ENCODE peak calls at places on chromosomes 2 and 18, in nine cellular contexts. I is spleen; U is neuronal stem cell; E is aorta; M is CD8-positive, alpha-beta T cell; H is SJSA1; D is lower lobe of right lung; F is heart left ventricle; A is right lobe of liver. W is an unnamed sample. For H3K27me3, the result is how much of the 10 kb centered on the place peaks cover.

GRCh38 chr2:150919899-150920298 is 341.8 kb downstream of the RBM43 start:
- DNase-seq in I (no peak), U (no peak), E (no peak), M (no peak), H (peak), D (no peak), F (no peak), A (no peak), W (no peak)

GRCh38 chr2:163601377-163601776 is 134.4 kb downstream of the FIGN start:
- DNase-seq in I (no peak), U (peak), E (no peak), M (no peak), H (no peak), D (no peak), F (no peak), A (no peak), W (no peak)

GRCh38 chr2:172182624-172183023 is 79.9 kb upstream of the DLX2 start:
- DNase-seq in I (no peak), U (no peak), E (no peak), M (no peak), H (no peak), D (no peak), F (no peak), A (no peak), W (no peak)

GRCh38 chr2:215419113-215419512 is 16.8 kb downstream of the FN1 start:
- DNase-seq in I (no peak), U (no peak), E (no peak), M (no peak), H (no peak), D (no peak), F (no peak), A (no peak), W (no peak)

GRCh38 chr18:80109676-80110078 is 615 bp downstream of the ADNP2 start:
- DNase-seq in I (peak), U (peak), E (peak), M (peak), H (peak), D (peak), F (peak), A (no peak), W (peak)

GRCh38 chr2:52414596-52414995 is 1353.0 kb upstream of the CHAC2 start:
- DNase-seq in I (no peak), U (no peak), E (no peak), M (no peak), H (no peak), D (no peak), F (no peak), A (no peak), W (no peak)

GRCh38 chr2:23651187-23651983 is 266.4 kb downstream of the KLHL29 start:
- DNase-seq in I (no peak), U (no peak), E (no peak), M (no peak), H (no peak), D (no peak), F (no peak), A (no peak), W (no peak)

GRCh38 chr2:172869861-172870260 is 134.2 kb downstream of the RAPGEF4 start:
- DNase-seq in I (no peak), U (no peak), E (no peak), M (no peak), H (no peak), D (no peak), F (no peak), A (no peak), W (no peak)

GRCh38 chr18:12067671-12068070 is 26.0 kb upstream of the ANKRD62 start:
- DNase-seq in I (no peak), U (no peak), E (no peak), M (no peak), H (no peak), D (no peak), F (no peak), A (no peak), W (no peak)

GRCh38 chr2:88080545-88080944 is 12.9 kb downstream of the SMYD1 start:
- DNase-seq in I (no peak), U (no peak), E (no peak), M (no peak), H (no peak), D (no peak), F (no peak), A (no peak), W (no peak)

GRCh38 chr2:58006256-58006951 is 40.2 kb upstream of the VRK2 start:
- DNase-seq in I (no peak), U (no peak), E (no peak), M (no peak), H (no peak), D (no peak), F (no peak), A (no peak), W (no peak)

GRCh38 chr18:22101731-22102130 is 67.7 kb upstream of the GATA6 start:
- DNase-seq in I (no peak), U (no peak), E (no peak), M (no peak), H (no peak), D (no peak), F (no peak), A (no peak), W (no peak)

GRCh38 chr2:218878486-218878885 is 2.2 kb upstream of the WNT10A start:
- DNase-seq in I (peak), U (no peak), E (peak), M (no peak), H (no peak), D (no peak), F (no peak), A (no peak), W (no peak)

GRCh38 chr2:218876562-218877219 is 4.0 kb upstream of the WNT10A start:
- DNase-seq in I (peak), U (peak), E (peak), M (peak), H (peak), D (no peak), F (peak), A (peak), W (peak)

GRCh38 chr2:218877891-218878290 is 2.8 kb upstream of the WNT10A start:
- DNase-seq in I (peak), U (no peak), E (peak), M (no peak), H (no peak), D (no peak), F (no peak), A (no peak), W (no peak)

GRCh38 chr2:218875692-218876246 is 4.9 kb upstream of the WNT10A start:
- DNase-seq in I (no peak), U (no peak), E (no peak), M (no peak), H (no peak), D (no peak), F (no peak), A (no peak), W (no peak)

GRCh38 chr2:218877331-218877730 is 3.3 kb upstream of the WNT10A start:
- DNase-seq in I (peak), U (no peak), E (no peak), M (no peak), H (no peak), D (no peak), F (no peak), A (peak), W (no peak)
- H3K27me3 ChIP-seq in I (half or more), U (under half), E (under half), M (under half), H (half or more), D (half or more), F (half or more), A (under half), W (under half)

GRCh38 chr2:207308519-207309224 is 142.9 kb upstream of the KLF7 start:
- DNase-seq in I (no peak), U (no peak), E (no peak), M (no peak), H (no peak), D (no peak), F (no peak), A (no peak), W (no peak)

GRCh38 chr2:207315131-207315530 is 149.4 kb upstream of the KLF7 start:
- DNase-seq in I (no peak), U (no peak), E (no peak), M (no peak), H (no peak), D (no peak), F (no peak), A (no peak), W (no peak)

GRCh38 chr2:207311316-207312005 is 145.7 kb upstream of the KLF7 start:
- DNase-seq in I (no peak), U (no peak), E (no peak), M (no peak), H (no peak), D (peak), F (peak), A (no peak), W (no peak)

GRCh38 chr2:207313947-207314346 is 148.2 kb upstream of the KLF7 start:
- DNase-seq in I (no peak), U (no peak), E (no peak), M (no peak), H (no peak), D (no peak), F (no peak), A (no peak), W (no peak)

GRCh38 chr2:207312006-207312356 is 146.2 kb upstream of the KLF7 start:
- DNase-seq in I (no peak), U (no peak), E (no peak), M (no peak), H (no peak), D (no peak), F (no peak), A (no peak), W (no peak)
- H3K4me3 ChIP-seq in I (no peak), U (no peak), E (no peak), M (no peak), H (no peak), D (no peak), F (no peak), A (no peak), W (no peak)

DNA sequence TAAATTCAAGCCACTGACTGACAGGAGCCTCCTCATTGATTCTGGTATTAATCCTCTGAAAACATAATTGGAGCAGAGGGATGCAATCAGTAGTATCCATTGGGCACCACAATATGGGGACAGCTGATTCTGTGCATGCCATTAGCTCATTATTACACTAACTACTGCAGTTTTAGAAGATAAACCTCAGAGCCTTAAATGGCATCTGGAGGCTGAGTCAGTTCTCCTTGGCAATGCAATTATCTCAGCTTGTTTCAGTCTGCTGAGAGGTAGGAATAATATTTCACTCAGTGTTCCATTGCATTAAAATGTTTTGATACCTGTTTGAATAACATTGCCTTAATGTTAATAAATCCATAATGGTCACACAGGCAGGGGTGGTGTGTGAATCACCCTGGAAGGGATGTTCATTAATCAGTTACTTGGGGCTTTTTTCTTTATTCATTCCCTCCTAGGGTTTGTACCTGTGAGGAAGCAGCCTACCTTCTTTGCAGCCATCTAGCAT is 309.6 kb downstream of the LRRTM1 start:
- DNase-seq in I (no peak), U (no peak), E (no peak), M (no peak), H (no peak), D (no peak), F (no peak), A (no peak), W (no peak)
- H3K27ac ChIP-seq in I (no peak), U (no peak), E (no peak), M (no peak), H (no peak), D (no peak), F (no peak), A (no peak), W (no peak)

GRCh38 chr18:58403799-58404455 is 225.0 kb downstream of the ALPK2 start:
- DNase-seq in I (no peak), U (no peak), E (no peak), M (no peak), H (no peak), D (no peak), F (no peak), A (peak), W (no peak)
- H3K27me3 ChIP-seq in I (under half), U (under half), E (under half), M (under half), H (under half), D (under half), F (under half), A (under half), W (under half)

GRCh38 chr2:233270366-233270765 is 18.9 kb downstream of the ATG16L1 start:
- DNase-seq in I (no peak), U (no peak), E (no peak), M (no peak), H (no peak), D (no peak), F (no peak), A (no peak), W (no peak)
- H3K4me3 ChIP-seq in I (no peak), U (no peak), E (no peak), M (no peak), H (no peak), D (no peak), F (no peak), A (no peak), W (no peak)

DNA sequence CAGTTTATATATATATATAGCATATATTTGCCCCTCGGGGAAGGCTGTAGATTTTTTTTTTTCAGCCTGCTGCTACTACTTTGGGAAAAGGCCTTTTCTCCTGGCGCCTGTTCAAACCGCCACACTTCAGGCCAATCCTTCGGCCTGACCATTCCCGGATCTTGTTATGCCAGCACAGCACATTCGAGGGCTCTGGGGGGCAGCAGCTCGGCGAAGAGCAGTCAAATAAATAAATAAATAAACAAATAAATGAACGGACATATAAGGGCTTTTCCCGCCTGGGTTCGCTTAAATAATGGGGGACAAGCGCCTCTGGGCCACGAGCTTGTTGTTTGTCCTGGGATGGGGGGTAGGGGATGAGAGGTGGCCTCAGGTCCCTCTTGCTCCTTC is 10.6 kb downstream of the HOXD8 start:
- DNase-seq in I (no peak), U (no peak), E (peak), M (no peak), H (no peak), D (no peak), F (no peak), A (no peak), W (no peak)
- H3K27ac ChIP-seq in I (peak), U (no peak), E (no peak), M (no peak), H (peak), D (no peak), F (no peak), A (no peak), W (no peak)

GRCh38 chr2:239778042-239778811 is 246.9 kb downstream of the NDUFA10 start:
- DNase-seq in I (peak), U (no peak), E (peak), M (no peak), H (peak), D (no peak), F (no peak), A (peak), W (no peak)
- H3K27me3 ChIP-seq in I (under half), U (under half), E (under half), M (under half), H (under half), D (under half), F (under half), A (under half), W (under half)

GRCh38 chr2:36455788-36456187 is 100.2 kb downstream of the CRIM1 start:
- DNase-seq in I (no peak), U (no peak), E (no peak), M (no peak), H (peak), D (no peak), F (peak), A (no peak), W (no peak)
- H3K4me3 ChIP-seq in I (no peak), U (no peak), E (no peak), M (no peak), H (no peak), D (no peak), F (no peak), A (no peak), W (no peak)

GRCh38 chr2:201408931-201409330 is 42.3 kb downstream of the TRAK2 start:
- DNase-seq in I (no peak), U (no peak), E (no peak), M (no peak), H (no peak), D (no peak), F (no peak), A (no peak), W (no peak)

GRCh38 chr2:201406077-201406662 is 45.1 kb downstream of the TRAK2 start:
- DNase-seq in I (no peak), U (no peak), E (no peak), M (no peak), H (no peak), D (no peak), F (no peak), A (no peak), W (no peak)

GRCh38 chr2:201403904-201404303 is 46.8 kb upstream of the FLACC1 start:
- DNase-seq in I (no peak), U (peak), E (no peak), M (no peak), H (no peak), D (no peak), F (no peak), A (no peak), W (no peak)

GRCh38 chr2:201404699-201405275 is 46.5 kb downstream of the TRAK2 start:
- DNase-seq in I (no peak), U (no peak), E (no peak), M (no peak), H (no peak), D (no peak), F (no peak), A (no peak), W (no peak)

GRCh38 chr2:201407265-201407664 is 44.0 kb downstream of the TRAK2 start:
- DNase-seq in I (no peak), U (no peak), E (no peak), M (no peak), H (no peak), D (no peak), F (no peak), A (no peak), W (no peak)
- H3K27ac ChIP-seq in I (no peak), U (no peak), E (peak), M (no peak), H (no peak), D (no peak), F (peak), A (peak), W (no peak)

DNA sequence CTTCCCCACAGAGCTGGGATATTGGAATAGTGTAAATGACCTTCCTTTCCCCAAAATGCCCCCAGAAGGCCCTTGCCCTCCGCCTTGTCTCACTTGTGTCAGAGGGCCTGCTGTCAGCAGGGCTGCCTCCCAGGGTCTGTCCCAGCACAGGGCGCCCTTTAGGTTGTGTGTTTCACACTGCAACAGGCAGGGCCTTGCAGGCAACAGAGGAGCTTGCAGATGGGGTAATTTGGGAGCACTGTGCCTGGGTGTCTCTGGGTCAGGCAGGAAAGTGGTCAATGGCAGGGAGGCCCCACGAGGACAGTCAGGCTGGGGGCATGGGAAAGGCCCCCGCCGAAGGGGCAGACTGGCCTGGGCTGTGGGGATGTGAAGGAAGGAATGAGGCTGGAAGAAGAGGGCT is 130.7 kb downstream of the ASB1 start:
- DNase-seq in I (no peak), U (no peak), E (no peak), M (no peak), H (no peak), D (no peak), F (no peak), A (no peak), W (no peak)
- H3K27me3 ChIP-seq in I (under half), U (under half), E (under half), M (under half), H (under half), D (under half), F (under half), A (under half), W (under half)

W was measured in effector memory CD4-positive, alpha-beta T cell.